ENCODE peak calls at places on chromosomes 13 and 19, in five cellular contexts. Q, A, C, G and K are unnamed samples.

GRCh38 chr13:61142506-61142905 is 273.1 kb downstream of the PCDH20 start:
- DNase-seq in Q (no peak), A (no peak), C (no peak), G (no peak), K (no peak)

GRCh38 chr19:9850235-9850959 is 15.3 kb downstream of the PIN1 start:
- DNase-seq in Q (no peak), A (no peak), C (no peak), G (no peak), K (no peak)

GRCh38 chr19:47435196-47435595 is 15.9 kb upstream of the MEIS3 start:
- DNase-seq in Q (no peak), A (no peak), C (no peak), G (no peak), K (no peak)

GRCh38 chr13:99501135-99501951 is at the start of gene TM9SF2:
- DNase-seq in Q (peak), A (peak), C (peak), G (peak), K (peak)

GRCh38 chr13:90375851-90376250 is 971.6 kb upstream of the MIR17HG start:
- DNase-seq in Q (no peak), A (no peak), C (no peak), G (no peak), K (no peak)

GRCh38 chr19:17021793-17022590 is 4.6 kb downstream of the CPAMD8 start:
- DNase-seq in Q (no peak), A (no peak), C (no peak), G (no peak), K (no peak)

GRCh38 chr19:41706741-41707501 is 1.5 kb upstream of the CEACAM5 start:
- DNase-seq in Q (peak), A (peak), C (peak), G (peak), K (peak)

GRCh38 chr13:48748681-48749080 is 95.0 kb downstream of the CYSLTR2 start:
- DNase-seq in Q (no peak), A (no peak), C (no peak), G (no peak), K (no peak)

GRCh38 chr13:102598061-102598460 is 1.3 kb downstream of the TPP2 start:
- DNase-seq in Q (no peak), A (no peak), C (no peak), G (no peak), K (no peak)

GRCh38 chr19:57192064-57192395 is 730 bp downstream of the ZNF264 start:
- DNase-seq in Q (no peak), A (no peak), C (peak), G (no peak), K (no peak)

GRCh38 chr13:34302596-34302995 is 484.6 kb downstream of the RFC3 start:
- DNase-seq in Q (no peak), A (no peak), C (no peak), G (no peak), K (no peak)

GRCh38 chr19:10390652-10391286 is 10.4 kb upstream of the TYK2 start:
- DNase-seq in Q (peak), A (no peak), C (peak), G (no peak), K (peak)

GRCh38 chr13:19910336-19911072 is 47.1 kb upstream of the ZMYM5 start:
- DNase-seq in Q (peak), A (no peak), C (no peak), G (peak), K (no peak)

GRCh38 chr19:42412223-42412622 is 15.0 kb downstream of the LIPE start:
- DNase-seq in Q (peak), A (no peak), C (peak), G (no peak), K (no peak)

GRCh38 chr19:55118401-55118991 is 1.1 kb upstream of the PPP1R12C start:
- DNase-seq in Q (peak), A (no peak), C (peak), G (no peak), K (no peak)

GRCh38 chr19:8224394-8225145 is 15.4 kb downstream of the CERS4 start:
- DNase-seq in Q (no peak), A (no peak), C (no peak), G (no peak), K (no peak)

GRCh38 chr19:42281175-42282035 is 12.4 kb downstream of the CIC start:
- DNase-seq in Q (peak), A (no peak), C (peak), G (peak), K (no peak)

GRCh38 chr19:44635581-44636438 is 7.9 kb upstream of the PVR start:
- DNase-seq in Q (no peak), A (no peak), C (no peak), G (no peak), K (no peak)

GRCh38 chr19:47152632-47153031 is 22.0 kb downstream of the SAE1 start:
- DNase-seq in Q (no peak), A (no peak), C (no peak), G (no peak), K (no peak)

GRCh38 chr13:113406321-113407102 is 42.6 kb upstream of the GRTP1 start:
- DNase-seq in Q (no peak), A (no peak), C (no peak), G (peak), K (no peak)

GRCh38 chr13:44739120-44739519 is 163.0 kb upstream of the TSC22D1 start:
- DNase-seq in Q (no peak), A (no peak), C (no peak), G (no peak), K (no peak)

GRCh38 chr13:110238795-110239194 is 68.2 kb downstream of the COL4A1 start:
- DNase-seq in Q (no peak), A (no peak), C (no peak), G (no peak), K (no peak)

GRCh38 chr13:77470986-77471385 is 64.5 kb upstream of the SCEL start:
- DNase-seq in Q (no peak), A (no peak), C (no peak), G (no peak), K (no peak)